ENCODE peak calls at places on chromosomes 3 and 15, in four cellular contexts. A is transverse colon, P is GM23338, E is Panc1. Z is an unnamed sample.
A peak's percentile ranks its signal among the peaks of the same experiment; 100 is the strongest.

GRCh38 chr15:60095711-60096110 is 91.6 kb downstream of the FOXB1 start:
- DNase-seq in A (no peak), P (no peak), E (no peak), Z (no peak)

GRCh38 chr15:91224750-91225380 is 124.8 kb downstream of the SV2B start:
- DNase-seq in A (no peak), P (peak; percentile 83), E (peak; percentile 57), Z (no peak)

GRCh38 chr3:188979236-188979635 is 192.5 kb upstream of the TPRG1 start:
- DNase-seq in A (no peak), P (no peak), E (no peak), Z (no peak)

GRCh38 chr3:174633342-174633741 is 225.8 kb upstream of the NAALADL2 start:
- DNase-seq in A (no peak), P (no peak), E (no peak), Z (no peak)

GRCh38 chr3:101177577-101177976 is 142.8 kb downstream of the IMPG2 start:
- DNase-seq in A (no peak), P (no peak), E (no peak), Z (no peak)

GRCh38 chr3:94520364-94520763 is 457.5 kb downstream of the NSUN3 start:
- DNase-seq in A (no peak), P (no peak), E (no peak), Z (no peak)

GRCh38 chr3:56971261-56971660 is 89.2 kb upstream of the SPATA12 start:
- DNase-seq in A (no peak), P (no peak), E (no peak), Z (no peak)

GRCh38 chr15:92074646-92075045 is 221.1 kb downstream of the SLCO3A1 start:
- DNase-seq in A (no peak), P (no peak), E (no peak), Z (no peak)

GRCh38 chr15:35167675-35168074 is 82.6 kb upstream of the NANOGP8 start:
- DNase-seq in A (no peak), P (no peak), E (no peak), Z (no peak)

GRCh38 chr3:7095116-7095515 is 234.2 kb downstream of the GRM7 start:
- DNase-seq in A (no peak), P (no peak), E (no peak), Z (no peak)

GRCh38 chr15:83475551-83475950 is 28.4 kb downstream of the SH3GL3 start:
- DNase-seq in A (no peak), P (peak; percentile 53), E (no peak), Z (no peak)

GRCh38 chr3:193831495-193832455 is 238.8 kb downstream of the OPA1 start:
- DNase-seq in A (no peak), P (no peak), E (no peak), Z (no peak)

GRCh38 chr3:113287111-113287817 is 75.9 kb downstream of the BOC start:
- DNase-seq in A (no peak), P (no peak), E (peak; percentile 46), Z (no peak)

GRCh38 chr15:84798436-84798946 is 18.7 kb upstream of the ALPK3 start:
- DNase-seq in A (no peak), P (no peak), E (no peak), Z (no peak)

GRCh38 chr3:30098656-30099454 is 507.5 kb upstream of the TGFBR2 start:
- DNase-seq in A (no peak), P (no peak), E (no peak), Z (no peak)

GRCh38 chr3:65039754-65040210 is 352.0 kb upstream of the ADAMTS9 start:
- DNase-seq in A (no peak), P (no peak), E (no peak), Z (no peak)

GRCh38 chr15:33859992-33860545 is 108.2 kb upstream of the CHRM5 start:
- DNase-seq in A (no peak), P (no peak), E (no peak), Z (no peak)

GRCh38 chr3:54366839-54367238 is 244.5 kb downstream of the CACNA2D3 start:
- DNase-seq in A (peak; percentile 10), P (no peak), E (no peak), Z (no peak)

GRCh38 chr3:34793066-34793465 is 846.3 kb upstream of the ARPP21 start:
- DNase-seq in A (no peak), P (no peak), E (no peak), Z (no peak)

GRCh38 chr3:72447059-72447946 is 400.9 kb downstream of the SHQ1 start:
- DNase-seq in A (peak; percentile 95), P (peak; percentile 92), E (no peak), Z (peak; percentile 92)

GRCh38 chr15:41840673-41841072 is 2.0 kb downstream of the PLA2G4B start:
- DNase-seq in A (no peak), P (no peak), E (no peak), Z (no peak)

GRCh38 chr3:129259612-129260477 is 10.4 kb downstream of the COPG1 start:
- DNase-seq in A (peak; percentile 39), P (no peak), E (no peak), Z (no peak)

GRCh38 chr3:185270956-185271332 is 17.1 kb upstream of the EHHADH start:
- DNase-seq in A (no peak), P (no peak), E (no peak), Z (no peak)

GRCh38 chr3:58640700-58641372 is 25.7 kb downstream of the FAM3D start:
- DNase-seq in A (peak; percentile 81), P (peak; percentile 95), E (peak; percentile 20), Z (no peak)

GRCh38 chr3:152096280-152096679 is 172.4 kb upstream of the MBNL1 start:
- DNase-seq in A (no peak), P (no peak), E (no peak), Z (no peak)
- TF ChIP-seq POLR2AphosphoS5 in A (no peak), P (no peak), E (no peak), Z (no peak)

GRCh38 chr15:69979269-69979668 is 118.4 kb downstream of the TLE3 start:
- DNase-seq in A (peak; percentile 54), P (peak; percentile 27), E (peak; percentile 43), Z (no peak)

GRCh38 chr15:69978603-69979002 is 119.1 kb downstream of the TLE3 start:
- DNase-seq in A (no peak), P (no peak), E (no peak), Z (no peak)

GRCh38 chr15:69974321-69974720 is 123.4 kb downstream of the TLE3 start:
- DNase-seq in A (no peak), P (no peak), E (no peak), Z (no peak)

GRCh38 chr15:69973102-69973714 is 124.5 kb downstream of the TLE3 start:
- DNase-seq in A (no peak), P (peak; percentile 69), E (no peak), Z (no peak)

DNA sequence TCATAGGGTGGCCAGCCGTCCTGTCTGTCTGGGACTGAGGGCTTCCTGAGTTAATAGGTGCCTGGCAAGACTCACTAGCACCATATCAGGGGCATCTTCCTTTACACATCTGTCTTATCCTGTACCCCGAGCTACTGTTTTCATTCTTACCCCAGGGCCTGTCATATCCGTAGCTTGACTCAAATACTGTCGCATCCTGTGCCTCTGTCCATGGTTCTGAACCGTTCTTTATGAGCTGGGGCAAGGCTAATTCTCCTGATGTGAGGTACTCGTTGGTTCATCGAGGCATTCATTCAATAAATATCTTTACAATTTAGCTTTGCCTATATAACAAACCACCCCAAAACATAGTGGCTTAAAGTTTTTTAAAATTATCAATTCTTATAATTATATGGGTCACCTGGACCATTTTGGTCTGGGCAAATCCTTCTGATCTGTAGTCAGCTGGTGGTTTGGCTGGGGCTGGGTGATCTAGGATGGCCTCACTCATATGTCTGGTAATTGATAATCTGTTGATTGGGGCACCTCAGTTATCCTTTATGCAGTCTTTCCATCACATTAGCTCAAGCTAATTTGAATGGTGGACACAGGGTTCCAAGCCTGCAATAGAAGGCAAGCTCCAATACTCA is 121.2 kb downstream of the TLE3 start:
- DNase-seq in A (peak; percentile 29), P (peak; percentile 87), E (no peak), Z (no peak)
- H3K27me3 ChIP-seq in A (peaks cover 18% of the 10 kb centered on the region), P (no peaks in the 10 kb centered on the region), E (no peaks in the 10 kb centered on the region), Z (no peaks in the 10 kb centered on the region)

GRCh38 chr15:74584204-74584603 is 31.4 kb upstream of the CLK3 start:
- DNase-seq in A (no peak), P (no peak), E (no peak), Z (no peak)
- TF ChIP-seq POLR2AphosphoS5 in A (no peak), P (no peak), E (no peak), Z (no peak)

DNA sequence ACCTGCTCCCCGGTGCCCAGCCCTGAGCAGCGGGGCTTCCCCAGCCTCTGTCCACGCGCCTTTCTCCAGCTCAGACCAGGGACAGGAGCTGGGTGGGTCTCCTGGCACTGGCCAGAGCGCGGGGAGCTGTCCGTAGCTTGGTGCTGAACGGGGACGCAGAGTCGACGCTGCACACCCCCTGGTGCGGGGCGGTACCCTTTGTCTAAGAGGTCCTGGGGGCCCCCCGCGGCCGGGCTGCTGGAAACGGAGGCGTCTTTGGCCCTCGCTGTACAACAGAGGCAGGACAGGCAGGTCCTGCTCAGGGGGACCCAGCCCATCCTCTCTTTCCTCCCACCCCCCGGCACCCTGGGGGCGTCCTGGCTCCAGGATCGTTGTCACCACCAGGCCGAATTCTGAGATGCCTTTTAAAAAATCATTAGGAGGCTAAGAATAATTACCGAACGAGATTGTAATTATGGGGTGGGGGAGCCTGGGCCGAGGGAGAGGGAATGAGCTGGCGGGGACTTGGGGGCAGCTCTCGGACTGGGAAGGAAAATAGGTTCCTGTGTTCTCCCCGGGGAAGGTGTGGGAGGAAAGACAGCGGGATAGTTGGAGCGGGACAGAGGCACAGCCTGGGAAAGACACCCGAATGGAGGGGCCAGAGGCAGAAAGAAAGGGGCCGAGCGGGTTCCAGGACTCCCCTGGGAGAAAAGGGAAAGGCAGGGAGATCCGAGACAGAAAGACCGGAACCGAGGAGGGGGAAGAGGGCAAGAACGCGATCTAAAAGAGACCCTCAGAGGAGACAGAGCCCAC is 4.1 kb upstream of the SKOR1 start:
- DNase-seq in A (peak; percentile 32), P (peak; percentile 79), E (no peak), Z (no peak)
- H3K27me3 ChIP-seq in A (peaks cover 97% of the 10 kb centered on the region), P (peaks cover 100% of the 10 kb centered on the region), E (peaks cover 19% of the 10 kb centered on the region), Z (peaks cover 35% of the 10 kb centered on the region)